ENCODE peak calls at places on chromosomes 3 and 15, in six cellular contexts. F is stomach, X is fibroblast of lung, K is RWPE2, T is transverse colon, E is PC-9. S is an unnamed sample.

GRCh38 chr15:43912991-43913927 is 86.5 kb downstream of the WDR76 start:
- DNase-seq in K (peak), T (no peak), F (no peak), X (peak), E (peak), S (no peak)

GRCh38 chr3:127377801-127378442 is 90.1 kb upstream of the PRR20G start:
- DNase-seq in T (no peak), E (no peak), K (no peak), X (no peak), F (no peak), S (no peak)

GRCh38 chr3:12287727-12288465 is 974 bp upstream of the PPARG start:
- DNase-seq in E (peak), T (peak), F (peak), K (no peak), X (peak), S (no peak)

GRCh38 chr3:122488262-122488973 is 26.3 kb downstream of the KPNA1 start:
- DNase-seq in E (no peak), K (no peak), X (no peak), T (no peak), F (no peak), S (no peak)

GRCh38 chr3:111781561-111782446 is 77.3 kb upstream of the PHLDB2 start:
- DNase-seq in F (no peak), X (no peak), T (no peak), E (no peak), K (no peak), S (no peak)

GRCh38 chr3:114903213-114903612 is 243.9 kb downstream of the ZBTB20 start:
- DNase-seq in X (no peak), F (no peak), T (no peak), E (no peak), K (no peak), S (no peak)

GRCh38 chr3:186540444-186541226 is 3.5 kb downstream of the CRYGS start:
- DNase-seq in E (peak), X (peak), K (no peak), F (peak), T (peak), S (no peak)

GRCh38 chr3:42345811-42346210 is 64.6 kb downstream of the LYZL4 start:
- DNase-seq in F (no peak), X (no peak), T (no peak), E (no peak), K (no peak), S (no peak)

GRCh38 chr3:47715928-47716327 is 65.8 kb downstream of the SMARCC1 start:
- DNase-seq in T (no peak), E (peak), F (no peak), K (no peak), X (peak), S (no peak)

GRCh38 chr3:30597131-30597768 is 9.2 kb upstream of the TGFBR2 start:
- DNase-seq in X (peak), E (peak), T (no peak), K (no peak), F (no peak), S (no peak)

GRCh38 chr15:76325704-76326103 is 10.9 kb upstream of the ISL2 start:
- DNase-seq in X (no peak), T (no peak), K (no peak), F (no peak), E (no peak), S (no peak)

GRCh38 chr3:29451901-29452300 is 171.0 kb downstream of the RBMS3 start:
- DNase-seq in X (no peak), F (no peak), E (no peak), K (no peak), T (no peak), S (no peak)

GRCh38 chr3:133439563-133439962 is 39.7 kb downstream of the BFSP2 start:
- DNase-seq in E (no peak), K (no peak), T (no peak), F (no peak), X (no peak), S (no peak)

GRCh38 chr3:133440652-133441051 is 40.8 kb downstream of the BFSP2 start:
- DNase-seq in X (no peak), K (no peak), E (no peak), F (no peak), T (no peak), S (no peak)

GRCh38 chr3:133441867-133442270 is 42.0 kb downstream of the BFSP2 start:
- DNase-seq in T (no peak), E (no peak), F (no peak), K (no peak), X (no peak), S (no peak)

GRCh38 chr3:133442518-133442917 is 42.7 kb downstream of the BFSP2 start:
- DNase-seq in E (no peak), K (no peak), F (no peak), X (no peak), T (no peak), S (no peak)

GRCh38 chr3:133437391-133438093 is 37.7 kb downstream of the BFSP2 start:
- DNase-seq in K (no peak), T (no peak), X (peak), E (no peak), F (no peak), S (no peak)
- TF ChIP-seq CTCF in K (no peak), T (no peak), X (no peak), E (no peak), F (no peak), S (peak)

DNA sequence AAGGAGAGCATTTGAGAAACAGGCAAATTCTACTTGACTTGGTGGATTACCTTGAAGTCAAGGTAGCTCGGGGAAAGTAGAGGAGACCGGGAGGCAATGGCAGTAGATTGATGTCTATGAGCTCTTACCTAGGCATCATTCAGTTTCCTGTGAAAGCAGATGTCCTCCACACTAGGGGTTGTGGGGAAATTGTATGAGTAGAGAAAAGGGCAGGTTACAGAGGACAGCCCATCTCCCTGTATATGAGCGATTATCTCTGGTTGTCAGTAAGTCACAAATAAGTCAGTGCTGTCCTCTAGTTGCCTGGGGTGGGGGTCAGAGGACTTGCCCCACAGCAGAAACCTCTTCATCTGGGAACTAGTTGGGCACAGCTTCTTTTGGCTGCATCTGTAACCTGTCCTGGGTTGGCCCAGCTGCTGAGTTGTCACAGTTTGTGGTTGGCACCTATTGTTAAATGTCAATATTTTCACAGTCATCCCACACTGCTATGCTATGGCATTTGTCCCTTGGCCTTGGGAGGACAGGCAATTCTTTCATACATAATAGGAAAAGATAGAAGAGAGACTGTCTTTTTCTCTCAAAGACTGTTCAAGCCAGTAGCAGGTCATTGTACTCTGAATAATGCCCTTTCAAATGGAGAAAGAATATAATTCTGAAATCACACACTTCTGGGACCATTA is 53.6 kb upstream of the LRRFIP2 start:
- DNase-seq in E (no peak), X (no peak), F (no peak), K (no peak), T (no peak), S (no peak)
- TF ChIP-seq CTCF in E (no peak), X (no peak), F (no peak), K (no peak), T (no peak), S (no peak)

GRCh38 chr3:63662500-63662899 is 10.0 kb downstream of the SNTN start:
- DNase-seq in E (no peak), X (no peak), F (no peak), T (peak), K (no peak), S (no peak)
- TF ChIP-seq CTCF in E (peak), X (no peak), F (no peak), T (no peak), K (peak), S (no peak)

GRCh38 chr3:161208931-161209330 is 12.2 kb upstream of the NMD3 start:
- DNase-seq in X (no peak), E (no peak), F (no peak), T (no peak), K (no peak), S (no peak)
- TF ChIP-seq CTCF in X (no peak), E (no peak), F (no peak), T (no peak), K (no peak), S (no peak)

GRCh38 chr3:53199834-53200233 is 38.8 kb downstream of the PRKCD start:
- DNase-seq in X (no peak), K (no peak), T (no peak), F (no peak), E (no peak), S (peak)
- TF ChIP-seq CTCF in X (no peak), K (peak), T (no peak), F (no peak), E (no peak), S (peak)

DNA sequence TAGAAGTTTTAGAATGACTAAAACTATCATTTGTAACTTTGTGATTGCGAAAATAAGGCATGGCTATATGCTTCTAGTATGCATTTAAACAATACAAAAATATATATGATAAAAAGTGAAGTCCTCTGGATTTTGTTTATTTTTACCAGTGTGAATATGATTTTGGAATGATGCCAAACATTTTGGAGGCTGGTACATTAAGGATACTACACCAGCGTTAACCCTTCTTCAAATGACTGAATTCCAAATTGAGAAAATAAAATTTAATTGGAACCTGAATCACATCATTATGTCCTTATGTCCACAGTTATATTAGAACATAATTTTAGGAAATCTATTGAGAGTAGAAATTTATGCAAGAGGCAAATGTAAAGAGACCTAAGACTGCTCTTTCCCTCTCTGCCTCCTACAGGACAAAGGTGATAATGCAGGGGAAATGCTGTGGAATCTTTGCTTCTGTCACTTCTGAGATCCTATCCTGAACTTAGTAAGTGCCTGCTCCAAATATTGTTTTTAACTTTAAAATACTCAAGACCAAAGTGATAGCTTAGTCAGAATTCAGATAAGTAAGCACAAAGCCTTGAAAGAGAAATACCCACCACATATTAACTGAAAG is 121.1 kb upstream of the NANOGP8 start:
- DNase-seq in E (no peak), K (no peak), X (peak), F (no peak), T (no peak), S (no peak)
- TF ChIP-seq CTCF in E (peak), K (peak), X (peak), F (no peak), T (peak), S (peak)

GRCh38 chr3:173221010-173221409 is 80.0 kb upstream of the SPATA16 start:
- DNase-seq in T (no peak), X (peak), F (no peak), K (no peak), E (peak), S (no peak)
- TF ChIP-seq CTCF in T (no peak), X (no peak), F (peak), K (peak), E (peak), S (peak)

GRCh38 chr3:142596726-142597088 is 514 bp downstream of the PLS1 start:
- DNase-seq in X (no peak), K (no peak), E (no peak), T (no peak), F (no peak), S (no peak)

GRCh38 chr3:142595141-142595540 is 1.1 kb upstream of the PLS1 start:
- DNase-seq in F (no peak), T (no peak), X (no peak), K (no peak), E (no peak), S (no peak)

GRCh38 chr3:142595951-142596725 is at the start of gene PLS1:
- DNase-seq in E (peak), T (peak), X (peak), F (peak), K (peak), S (no peak)

GRCh38 chr3:142595581-142595950 is 627 bp upstream of the PLS1 start:
- DNase-seq in F (no peak), E (peak), X (peak), T (no peak), K (no peak), S (no peak)

DNA sequence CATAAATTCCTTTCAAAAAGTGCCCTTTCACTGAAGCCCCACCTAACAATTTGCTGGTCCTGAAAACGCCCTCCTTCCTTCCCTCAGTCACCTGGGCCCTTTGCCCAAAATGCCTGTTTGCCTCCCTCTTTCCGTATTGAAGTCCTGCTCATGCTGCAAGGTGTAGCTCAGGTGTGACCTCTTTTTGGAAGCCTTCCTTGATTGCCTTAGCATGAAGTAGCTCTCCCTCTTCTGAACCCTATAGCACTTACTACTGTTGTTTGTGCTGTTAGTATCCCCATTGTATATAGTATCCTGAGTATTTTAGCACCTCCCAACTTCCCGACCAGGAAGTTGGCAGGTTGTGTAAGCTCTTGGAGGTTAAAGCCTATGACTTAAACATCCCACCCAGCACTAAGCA is 1.7 kb downstream of the PLS1 start:
- DNase-seq in T (peak), F (no peak), X (no peak), K (no peak), E (no peak), S (no peak)
- TF ChIP-seq CTCF in T (no peak), F (no peak), X (no peak), K (no peak), E (no peak), S (no peak)

GRCh38 chr3:10420745-10421475 is 84.5 kb downstream of the ATP2B2 start:
- DNase-seq in K (no peak), T (no peak), E (no peak), F (no peak), X (no peak), S (peak)

GRCh38 chr3:10413041-10413440 is 92.1 kb upstream of the SEC13 start:
- DNase-seq in K (no peak), X (no peak), T (no peak), E (no peak), F (no peak), S (peak)

GRCh38 chr3:10419637-10420232 is 85.7 kb downstream of the ATP2B2 start:
- DNase-seq in E (no peak), T (no peak), X (peak), K (no peak), F (no peak), S (no peak)

GRCh38 chr3:10417849-10418248 is 87.5 kb downstream of the ATP2B2 start:
- DNase-seq in E (no peak), X (peak), F (no peak), K (no peak), T (no peak), S (no peak)

GRCh38 chr3:10416730-10417300 is 88.6 kb downstream of the ATP2B2 start:
- DNase-seq in E (no peak), T (no peak), F (no peak), X (no peak), K (no peak), S (peak)
- TF ChIP-seq CTCF in E (no peak), T (no peak), F (no peak), X (no peak), K (no peak), S (no peak)